ENCODE peak calls at places on chromosomes 4 and X, in five cellular contexts. T is ascending aorta, J is AG04450, X is astrocyte of the spinal cord, D is NCI-H82. E is an unnamed sample.

GRCh38 chrX:13487731-13488505 is 81.5 kb upstream of the EGFL6 start:
- DNase-seq in J (peak), D (peak), T (peak), X (peak), E (peak)

GRCh38 chr4:5962416-5962815 is 55.8 kb downstream of the C4orf50 start:
- DNase-seq in D (peak), J (no peak), T (peak), X (no peak), E (no peak)

GRCh38 chrX:132022115-132022862 is 813 bp upstream of the STK26 start:
- DNase-seq in J (no peak), T (no peak), X (peak), D (peak), E (peak)

GRCh38 chr4:56217383-56217890 is 169.9 kb downstream of the AASDH start:
- DNase-seq in J (no peak), T (no peak), D (no peak), X (no peak), E (no peak)

GRCh38 chr4:71261001-71261400 is 77.8 kb upstream of the SLC4A4 start:
- DNase-seq in D (no peak), J (no peak), X (no peak), T (no peak), E (no peak)

GRCh38 chr4:123356914-123357313 is 39.7 kb upstream of the SPRY1 start:
- DNase-seq in X (no peak), J (no peak), D (no peak), T (no peak), E (no peak)

GRCh38 chr4:4687935-4688727 is 146.3 kb upstream of the STX18 start:
- DNase-seq in J (no peak), T (no peak), D (no peak), X (no peak), E (no peak)

GRCh38 chrX:53356186-53356585 is 66.3 kb downstream of the SMC1A start:
- DNase-seq in T (no peak), X (no peak), D (peak), J (no peak), E (peak)

GRCh38 chrX:96538104-96538725 is 146.4 kb upstream of the DIAPH2 start:
- DNase-seq in J (no peak), X (no peak), T (no peak), D (peak), E (no peak)

GRCh38 chr4:65538571-65538970 is 131.7 kb downstream of the EPHA5 start:
- DNase-seq in J (no peak), D (no peak), X (peak), T (no peak), E (peak)

GRCh38 chr4:153326513-153326912 is 18.0 kb upstream of the MND1 start:
- DNase-seq in X (peak), T (no peak), D (no peak), J (no peak), E (peak)

GRCh38 chrX:115372026-115372610 is 82.6 kb downstream of the LUZP4 start:
- DNase-seq in T (no peak), X (peak), J (no peak), D (peak), E (peak)

GRCh38 chr4:55215087-55215486 is 89.7 kb upstream of the KDR start:
- DNase-seq in T (no peak), J (no peak), D (no peak), X (no peak), E (no peak)

GRCh38 chr4:8097721-8098345 is 60.8 kb downstream of the ABLIM2 start:
- DNase-seq in D (no peak), J (no peak), X (no peak), T (no peak), E (no peak)

GRCh38 chr4:111630705-111631104 is 514.5 kb upstream of the FAM241A start:
- DNase-seq in J (no peak), X (peak), D (peak), T (no peak), E (peak)

GRCh38 chr4:47499705-47500104 is 14.6 kb downstream of the ATP10D start:
- DNase-seq in J (no peak), D (no peak), X (no peak), T (no peak), E (no peak)

GRCh38 chrX:39836802-39837420 is 260.8 kb downstream of the BCOR start:
- DNase-seq in J (no peak), D (peak), T (no peak), X (no peak), E (no peak)

GRCh38 chr4:17911608-17912007 is 100.8 kb downstream of the NCAPG start:
- DNase-seq in X (no peak), T (no peak), J (no peak), D (no peak), E (no peak)

GRCh38 chr4:168019019-168019651 is 73.2 kb upstream of the ANXA10 start:
- DNase-seq in D (no peak), T (no peak), X (peak), J (peak), E (peak)

GRCh38 chr4:140144050-140144449 is 9.9 kb downstream of the MAML3 start:
- DNase-seq in D (no peak), T (no peak), X (no peak), J (no peak), E (no peak)

GRCh38 chr4:91989914-91990313 is 313.9 kb upstream of the GRID2 start:
- DNase-seq in T (no peak), X (no peak), J (no peak), D (no peak), E (no peak)

GRCh38 chr4:67531349-67531748 is 14.0 kb downstream of the CENPC start:
- DNase-seq in X (no peak), T (no peak), J (no peak), D (no peak), E (no peak)

GRCh38 chrX:44596277-44596676 is 53.6 kb upstream of the FUNDC1 start:
- DNase-seq in J (no peak), D (peak), X (no peak), T (no peak), E (no peak)

GRCh38 chrX:17242470-17242869 is 132.5 kb upstream of the NHS start:
- DNase-seq in J (peak), D (peak), X (peak), T (peak), E (peak)

GRCh38 chr4:10054571-10055041 is 33.3 kb upstream of the SLC2A9 start:
- DNase-seq in T (no peak), D (peak), J (no peak), X (no peak), E (peak)

GRCh38 chrX:152819732-152820131 is 10.8 kb downstream of the CETN2 start:
- DNase-seq in X (no peak), T (no peak), J (peak), D (no peak), E (no peak)

GRCh38 chr4:114606240-114606639 is 7.6 kb downstream of the UGT8 start:
- DNase-seq in J (no peak), X (no peak), T (no peak), D (no peak), E (no peak)

GRCh38 chrX:37383313-37383712 is 34.1 kb downstream of the PRRG1 start:
- DNase-seq in T (no peak), D (no peak), X (no peak), J (no peak), E (no peak)

GRCh38 chr4:185039508-185040273 is 21.4 kb downstream of the HELT start:
- DNase-seq in D (peak), T (peak), J (peak), X (peak), E (peak)

GRCh38 chrX:149013081-149013480 is 492.0 kb downstream of the IDS start:
- DNase-seq in X (no peak), J (no peak), D (no peak), T (no peak), E (no peak)

GRCh38 chr4:182924497-182924896 is 7.3 kb upstream of the DCTD start:
- DNase-seq in J (no peak), X (no peak), D (no peak), T (no peak), E (no peak)

GRCh38 chrX:52355108-52355507 is 13.7 kb upstream of the XAGE2 start:
- DNase-seq in D (no peak), X (no peak), J (no peak), T (no peak), E (no peak)

GRCh38 chrX:132491191-132491590 is 2.4 kb upstream of the MBNL3 start:
- DNase-seq in X (no peak), T (no peak), J (no peak), D (no peak), E (no peak)

GRCh38 chr4:118683513-118683912 is 1.7 kb upstream of the METTL14 start:
- DNase-seq in J (no peak), T (no peak), D (peak), X (no peak), E (no peak)

GRCh38 chr4:76804060-76804459 is 93.9 kb downstream of the SOWAHB start:
- DNase-seq in D (no peak), X (no peak), J (no peak), T (no peak), E (no peak)

GRCh38 chr4:185958094-185958493 is 110.9 kb upstream of the TLR3 start:
- DNase-seq in J (no peak), X (no peak), D (no peak), T (no peak), E (no peak)

GRCh38 chr4:125368161-125368560 is 53.4 kb downstream of the FAT4 start:
- DNase-seq in J (peak), T (no peak), X (peak), D (no peak), E (peak)

E was measured in astrocyte of the hippocampus.